ENCODE peak calls at places on chromosome 3, in ten cellular contexts. Z is upper lobe of right lung, Q is dorsolateral prefrontal cortex, P is AG09309, S is mesothelial cell of epicardium, I is heart right ventricle, V is uterus, C is heart left ventricle, B is AG04449, M is ovary. X is an unnamed sample.

GRCh38 chr3:113079532-113079931 is 88.7 kb downstream of the GTPBP8 start:
- DNase-seq in Z (no peak), Q (no peak), P (no peak), S (no peak), I (no peak), V (no peak), C (no peak), B (no peak), M (no peak), X (peak)

GRCh38 chr3:150681037-150681436 is 22.7 kb downstream of the ERICH6 start:
- DNase-seq in Z (no peak), Q (no peak), P (no peak), S (no peak), I (no peak), V (no peak), C (no peak), B (no peak), M (no peak), X (peak)

GRCh38 chr3:137642831-137643230 is 121.3 kb upstream of the SOX14 start:
- DNase-seq in Z (no peak), Q (no peak), P (no peak), S (no peak), I (no peak), V (no peak), C (no peak), B (no peak), M (no peak), X (no peak)

GRCh38 chr3:184786271-184787010 is 25.5 kb upstream of the VPS8 start:
- DNase-seq in Z (no peak), Q (no peak), P (peak), S (no peak), I (peak), V (peak), C (peak), B (peak), M (peak), X (no peak)

GRCh38 chr3:25885544-25885943 is 95.7 kb downstream of the OXSM start:
- DNase-seq in Z (no peak), Q (no peak), P (no peak), S (no peak), I (no peak), V (no peak), C (no peak), B (no peak), M (no peak), X (no peak)

GRCh38 chr3:61869378-61869777 is 308.0 kb downstream of the PTPRG start:
- DNase-seq in Z (no peak), Q (no peak), P (no peak), S (no peak), I (no peak), V (no peak), C (no peak), B (no peak), M (no peak), X (no peak)

GRCh38 chr3:38268522-38268921 is 2.9 kb downstream of the SLC22A13 start:
- DNase-seq in Z (no peak), Q (no peak), P (no peak), S (no peak), I (no peak), V (no peak), C (no peak), B (no peak), M (no peak), X (no peak)

GRCh38 chr3:129616713-129617112 is 10.2 kb upstream of the PLXND1 start:
- DNase-seq in Z (no peak), Q (no peak), P (no peak), S (no peak), I (peak), V (no peak), C (peak), B (no peak), M (no peak), X (no peak)

GRCh38 chr3:111246967-111247760 is 175.5 kb downstream of the NECTIN3 start:
- DNase-seq in Z (no peak), Q (no peak), P (peak), S (no peak), I (no peak), V (no peak), C (no peak), B (peak), M (no peak), X (no peak)

GRCh38 chr3:149494022-149494758 is 19.7 kb downstream of the TM4SF4 start:
- DNase-seq in Z (peak), Q (peak), P (no peak), S (peak), I (peak), V (peak), C (peak), B (no peak), M (peak), X (peak)

GRCh38 chr3:196774845-196775422 is 35.3 kb downstream of the PAK2 start:
- DNase-seq in Z (no peak), Q (no peak), P (no peak), S (no peak), I (no peak), V (no peak), C (no peak), B (no peak), M (no peak), X (no peak)

GRCh38 chr3:44833394-44833793 is 28.3 kb upstream of the TMEM42 start:
- DNase-seq in Z (no peak), Q (no peak), P (no peak), S (no peak), I (no peak), V (no peak), C (no peak), B (no peak), M (no peak), X (no peak)

GRCh38 chr3:107990926-107991325 is 99.9 kb downstream of the CD47 start:
- DNase-seq in Z (no peak), Q (no peak), P (no peak), S (no peak), I (no peak), V (no peak), C (no peak), B (no peak), M (no peak), X (no peak)

GRCh38 chr3:149501524-149501923 is 27.0 kb downstream of the TM4SF4 start:
- DNase-seq in Z (no peak), Q (no peak), P (peak), S (no peak), I (no peak), V (no peak), C (no peak), B (peak), M (no peak), X (no peak)

GRCh38 chr3:43872901-43873300 is 182.2 kb downstream of the ABHD5 start:
- DNase-seq in Z (no peak), Q (no peak), P (peak), S (no peak), I (no peak), V (no peak), C (no peak), B (no peak), M (no peak), X (no peak)

GRCh38 chr3:115388825-115389224 is 234.5 kb upstream of the GAP43 start:
- DNase-seq in Z (no peak), Q (no peak), P (no peak), S (no peak), I (no peak), V (no peak), C (no peak), B (no peak), M (no peak), X (no peak)

GRCh38 chr3:129271674-129272073 is 7.0 kb upstream of the HMCES start:
- DNase-seq in Z (no peak), Q (no peak), P (no peak), S (no peak), I (no peak), V (no peak), C (no peak), B (no peak), M (no peak), X (no peak)

GRCh38 chr3:152656207-152657001 is 178.5 kb upstream of the P2RY1 start:
- DNase-seq in Z (no peak), Q (no peak), P (no peak), S (no peak), I (no peak), V (no peak), C (no peak), B (no peak), M (no peak), X (no peak)

GRCh38 chr3:193350744-193351143 is 27.8 kb downstream of the ATP13A5 start:
- DNase-seq in Z (no peak), Q (no peak), P (no peak), S (no peak), I (no peak), V (no peak), C (no peak), B (no peak), M (no peak), X (no peak)

GRCh38 chr3:24202071-24202470 is 257.0 kb downstream of the NR1D2 start:
- DNase-seq in Z (no peak), Q (no peak), P (no peak), S (no peak), I (no peak), V (no peak), C (no peak), B (no peak), M (no peak), X (no peak)

GRCh38 chr3:104132566-104132997 is 1234.1 kb upstream of the ALCAM start:
- DNase-seq in Z (no peak), Q (no peak), P (no peak), S (no peak), I (no peak), V (no peak), C (no peak), B (no peak), M (no peak), X (no peak)

GRCh38 chr3:113063126-113063894 is 72.5 kb downstream of the GTPBP8 start:
- DNase-seq in Z (no peak), Q (no peak), P (no peak), S (no peak), I (no peak), V (no peak), C (no peak), B (no peak), M (no peak), X (no peak)

GRCh38 chr3:134030382-134030753 is 643 bp upstream of the SLCO2A1 start:
- DNase-seq in Z (no peak), Q (no peak), P (no peak), S (peak), I (no peak), V (no peak), C (no peak), B (no peak), M (no peak), X (no peak)

GRCh38 chr3:86973440-86973839 is 17.5 kb downstream of the VGLL3 start:
- DNase-seq in Z (no peak), Q (no peak), P (no peak), S (no peak), I (no peak), V (no peak), C (no peak), B (peak), M (no peak), X (no peak)

GRCh38 chr3:197756704-197757103 is 7.0 kb downstream of the FYTTD1 start:
- DNase-seq in Z (no peak), Q (no peak), P (no peak), S (no peak), I (no peak), V (no peak), C (no peak), B (no peak), M (no peak), X (no peak)

GRCh38 chr3:79406175-79406574 is 361.6 kb downstream of the ROBO1 start:
- DNase-seq in Z (no peak), Q (no peak), P (no peak), S (no peak), I (no peak), V (no peak), C (no peak), B (no peak), M (no peak), X (no peak)
- TF ChIP-seq CTCF in Z (no peak), Q (no peak), P (peak), S (no peak), I (no peak), V (no peak), C (no peak), B (no peak), M (no peak), X (peak)

GRCh38 chr3:188913084-188913483 is 258.7 kb upstream of the TPRG1 start:
- DNase-seq in Z (no peak), Q (no peak), P (no peak), S (no peak), I (no peak), V (no peak), C (no peak), B (no peak), M (no peak), X (no peak)
- TF ChIP-seq CTCF in Z (no peak), Q (no peak), P (no peak), S (no peak), I (no peak), V (no peak), C (no peak), B (no peak), M (no peak), X (no peak)

GRCh38 chr3:173241727-173242126 is 100.7 kb upstream of the SPATA16 start:
- DNase-seq in Z (no peak), Q (no peak), P (no peak), S (no peak), I (no peak), V (no peak), C (no peak), B (no peak), M (no peak), X (no peak)

GRCh38 chr3:173238091-173238490 is 97.1 kb upstream of the SPATA16 start:
- DNase-seq in Z (no peak), Q (no peak), P (no peak), S (no peak), I (no peak), V (no peak), C (no peak), B (no peak), M (no peak), X (no peak)
- TF ChIP-seq CTCF in Z (no peak), Q (no peak), P (no peak), S (no peak), I (no peak), V (no peak), C (no peak), B (no peak), M (no peak), X (no peak)

GRCh38 chr3:141051641-141052569 is 758 bp downstream of the SPSB4 start:
- DNase-seq in Z (no peak), Q (no peak), P (no peak), S (peak), I (no peak), V (no peak), C (peak), B (no peak), M (no peak), X (no peak)

GRCh38 chr3:141047168-141047567 is 4.0 kb upstream of the SPSB4 start:
- DNase-seq in Z (no peak), Q (no peak), P (no peak), S (no peak), I (no peak), V (no peak), C (no peak), B (no peak), M (no peak), X (no peak)

GRCh38 chr3:141050576-141050912 is 603 bp upstream of the SPSB4 start:
- DNase-seq in Z (no peak), Q (no peak), P (no peak), S (no peak), I (no peak), V (no peak), C (peak), B (no peak), M (no peak), X (no peak)

GRCh38 chr3:141050913-141051632 is at the start of gene SPSB4:
- DNase-seq in Z (no peak), Q (no peak), P (no peak), S (peak), I (peak), V (peak), C (peak), B (no peak), M (no peak), X (peak)

GRCh38 chr3:141049681-141050080 is 1.5 kb upstream of the SPSB4 start:
- DNase-seq in Z (no peak), Q (no peak), P (no peak), S (no peak), I (no peak), V (no peak), C (no peak), B (no peak), M (no peak), X (no peak)
- TF ChIP-seq CTCF in Z (no peak), Q (no peak), P (peak), S (no peak), I (peak), V (no peak), C (no peak), B (no peak), M (no peak), X (no peak)

DNA sequence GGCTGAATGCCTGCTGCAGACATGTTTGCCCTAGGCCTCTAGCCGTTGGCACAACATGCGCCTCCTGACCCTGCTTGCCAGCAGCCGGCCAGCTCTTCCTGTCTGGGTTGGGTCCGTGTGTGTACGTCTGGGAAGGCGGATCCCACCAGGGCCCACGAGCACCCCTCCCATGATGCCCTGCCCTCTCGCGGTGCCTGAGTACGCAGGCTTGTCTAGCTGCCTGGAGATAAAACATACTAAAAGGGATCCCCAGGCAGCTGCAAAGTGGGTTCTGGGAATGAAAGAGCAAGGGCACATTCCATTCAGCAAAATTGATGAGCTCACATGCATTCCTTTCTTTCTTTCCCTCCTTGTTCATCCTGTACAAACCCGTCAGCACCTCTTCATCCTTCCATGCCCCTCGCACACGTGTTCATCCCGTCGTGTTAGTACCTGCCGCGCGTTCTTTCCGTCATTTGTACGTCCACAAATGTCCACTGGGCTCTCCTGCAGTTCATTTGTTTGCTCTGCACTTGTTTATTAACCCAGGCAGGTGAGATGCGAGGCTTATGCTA is 74.3 kb downstream of the FBLN2 start:
- DNase-seq in Z (no peak), Q (no peak), P (no peak), S (peak), I (no peak), V (no peak), C (peak), B (no peak), M (no peak), X (no peak)
- TF ChIP-seq CTCF in Z (no peak), Q (no peak), P (no peak), S (no peak), I (no peak), V (no peak), C (no peak), B (no peak), M (no peak), X (no peak)

GRCh38 chr3:187832202-187832601 is 86.9 kb upstream of the BCL6 start:
- DNase-seq in Z (no peak), Q (no peak), P (no peak), S (no peak), I (no peak), V (no peak), C (no peak), B (no peak), M (no peak), X (no peak)
- TF ChIP-seq CTCF in Z (no peak), Q (no peak), P (no peak), S (peak), I (no peak), V (no peak), C (no peak), B (no peak), M (no peak), X (peak)

GRCh38 chr3:42263354-42264346 is 2.3 kb downstream of the CCK start:
- DNase-seq in Z (no peak), Q (no peak), P (no peak), S (no peak), I (no peak), V (no peak), C (no peak), B (no peak), M (no peak), X (peak)
- TF ChIP-seq CTCF in Z (no peak), Q (no peak), P (no peak), S (no peak), I (no peak), V (no peak), C (no peak), B (no peak), M (no peak), X (no peak)

GRCh38 chr3:135516143-135516542 is 449.4 kb upstream of the PPP2R3A start:
- DNase-seq in Z (no peak), Q (no peak), P (no peak), S (no peak), I (no peak), V (no peak), C (no peak), B (no peak), M (no peak), X (no peak)
- TF ChIP-seq CTCF in Z (no peak), Q (no peak), P (peak), S (no peak), I (no peak), V (no peak), C (no peak), B (peak), M (no peak), X (no peak)

DNA sequence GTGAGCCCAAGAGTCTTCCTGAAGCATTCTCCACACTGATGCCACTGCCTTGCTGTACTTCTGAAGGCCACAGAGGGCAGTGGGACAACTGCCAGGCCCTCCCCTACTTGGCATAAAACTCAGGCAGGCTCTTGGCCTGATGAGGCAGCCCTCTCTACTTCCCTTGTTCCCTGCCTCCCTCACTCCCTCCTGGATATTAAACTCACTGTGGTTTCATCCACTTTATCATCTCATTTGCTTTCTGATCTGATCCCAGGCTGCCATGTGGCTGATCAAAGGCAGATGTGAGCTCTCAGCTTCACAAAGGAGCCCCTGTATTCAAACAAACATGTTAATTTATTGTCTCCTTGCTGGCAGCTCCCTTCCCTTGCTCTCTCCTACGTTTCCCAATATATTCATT is 533.5 kb downstream of the IGSF11 start:
- DNase-seq in Z (peak), Q (peak), P (no peak), S (peak), I (peak), V (peak), C (peak), B (no peak), M (peak), X (no peak)
- TF ChIP-seq CTCF in Z (no peak), Q (no peak), P (no peak), S (no peak), I (no peak), V (no peak), C (no peak), B (no peak), M (no peak), X (no peak)

GRCh38 chr3:71930056-71930991 is 145.4 kb upstream of the PROK2 start:
- DNase-seq in Z (no peak), Q (no peak), P (peak), S (no peak), I (peak), V (peak), C (peak), B (peak), M (no peak), X (peak)
- TF ChIP-seq CTCF in Z (no peak), Q (no peak), P (no peak), S (no peak), I (no peak), V (no peak), C (no peak), B (peak), M (no peak), X (peak)